ENCODE peak calls at places on chromosome 11, in seven cellular contexts. X is CD4-positive, alpha-beta T cell; B is tibial nerve; W is lower lobe of right lung; G is transverse colon; C is mesenchymal stem cell; E is cardiac muscle cell. Y is an unnamed sample. For H3K9me3, the result is how much of the 10 kb centered on the place peaks cover.

GRCh38 chr11:2509481-2510001 is 64.7 kb downstream of the KCNQ1 start:
- DNase-seq in X (no peak), B (peak), W (peak), G (peak), C (no peak), E (no peak), Y (no peak)

GRCh38 chr11:112615238-112615637 is 346.0 kb upstream of the NCAM1 start:
- DNase-seq in X (no peak), B (no peak), W (no peak), G (no peak), C (no peak), E (no peak), Y (no peak)

GRCh38 chr11:60924110-60924905 is at the start of gene TMEM132A:
- DNase-seq in X (no peak), B (no peak), W (peak), G (peak), C (peak), E (peak), Y (no peak)

GRCh38 chr11:1131033-1131911 is 26.5 kb upstream of the MUC5AC start:
- DNase-seq in X (no peak), B (no peak), W (no peak), G (no peak), C (no peak), E (no peak), Y (no peak)

GRCh38 chr11:47051217-47051616 is 114.7 kb downstream of the CSTPP1 start:
- DNase-seq in X (no peak), B (no peak), W (no peak), G (no peak), C (no peak), E (no peak), Y (no peak)

GRCh38 chr11:107696140-107696539 is 15.7 kb downstream of the SLN start:
- DNase-seq in X (no peak), B (no peak), W (no peak), G (no peak), C (peak), E (no peak), Y (no peak)

GRCh38 chr11:76768091-76769047 is 14.8 kb upstream of the TSKU start:
- DNase-seq in X (no peak), B (no peak), W (peak), G (peak), C (peak), E (no peak), Y (no peak)

GRCh38 chr11:2077061-2077802 is 62.0 kb downstream of the IGF2 start:
- DNase-seq in X (no peak), B (no peak), W (no peak), G (no peak), C (peak), E (no peak), Y (no peak)

GRCh38 chr11:16456366-16456765 is 100.0 kb upstream of the SOX6 start:
- DNase-seq in X (no peak), B (no peak), W (no peak), G (no peak), C (no peak), E (no peak), Y (no peak)

GRCh38 chr11:121555172-121555571 is 102.4 kb upstream of the SORL1-AS1 start:
- DNase-seq in X (no peak), B (no peak), W (no peak), G (no peak), C (no peak), E (no peak), Y (no peak)

GRCh38 chr11:1299621-1300020 is 9.8 kb downstream of the TOLLIP start:
- DNase-seq in X (no peak), B (no peak), W (peak), G (no peak), C (no peak), E (no peak), Y (no peak)

GRCh38 chr11:10294289-10294953 is 402 bp upstream of the SBF2 start:
- DNase-seq in X (no peak), B (no peak), W (peak), G (peak), C (peak), E (peak), Y (no peak)

GRCh38 chr11:44654057-44654456 is 72.7 kb upstream of the TSPAN18 start:
- DNase-seq in X (no peak), B (no peak), W (no peak), G (no peak), C (no peak), E (no peak), Y (no peak)

GRCh38 chr11:88886796-88887195 is 179.0 kb downstream of the GRM5 start:
- DNase-seq in X (peak), B (no peak), W (no peak), G (peak), C (no peak), E (peak), Y (no peak)

DNA sequence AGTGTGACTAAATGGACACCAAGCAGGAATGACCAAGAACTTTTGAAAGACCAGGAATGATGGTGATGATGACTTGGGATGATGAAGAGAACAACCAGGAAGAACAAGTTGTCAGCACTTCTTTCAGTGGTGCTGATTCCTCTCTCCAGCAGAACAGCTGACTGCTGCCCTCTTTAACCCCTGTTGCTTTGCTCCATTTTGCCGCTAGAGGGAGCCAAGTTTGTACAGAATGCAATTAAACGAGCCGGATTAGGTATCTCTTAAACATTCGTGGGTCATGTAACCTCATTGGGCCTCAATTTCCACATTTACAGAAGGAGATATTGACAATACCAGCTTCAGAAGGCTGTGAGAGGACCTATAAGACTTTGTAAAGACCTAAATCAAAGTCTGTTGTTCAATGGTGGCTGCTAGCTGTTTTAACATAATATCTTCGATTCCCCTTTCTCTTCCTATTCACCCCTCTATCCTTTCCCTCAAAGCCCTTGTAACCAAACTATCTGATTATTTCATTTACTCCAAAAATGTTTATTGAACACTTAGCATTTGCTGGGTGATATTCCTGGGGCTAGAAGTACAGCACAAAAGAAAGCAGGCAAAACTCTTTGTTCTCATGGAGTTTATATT is 1.9 kb downstream of the OR4S1 start:
- DNase-seq in X (peak), B (peak), W (no peak), G (peak), C (peak), E (peak), Y (peak)
- H3K9me3 ChIP-seq in X (under half), B (under half), W (under half), G (under half), C (under half), E (under half), Y (under half)

GRCh38 chr11:74871037-74871436 is 77.9 kb downstream of the XRRA1 start:
- DNase-seq in X (no peak), B (no peak), W (no peak), G (no peak), C (peak), E (no peak), Y (no peak)
- H3K9me3 ChIP-seq in X (half or more), B (half or more), W (half or more), G (half or more), C (half or more), E (under half), Y (under half)

DNA sequence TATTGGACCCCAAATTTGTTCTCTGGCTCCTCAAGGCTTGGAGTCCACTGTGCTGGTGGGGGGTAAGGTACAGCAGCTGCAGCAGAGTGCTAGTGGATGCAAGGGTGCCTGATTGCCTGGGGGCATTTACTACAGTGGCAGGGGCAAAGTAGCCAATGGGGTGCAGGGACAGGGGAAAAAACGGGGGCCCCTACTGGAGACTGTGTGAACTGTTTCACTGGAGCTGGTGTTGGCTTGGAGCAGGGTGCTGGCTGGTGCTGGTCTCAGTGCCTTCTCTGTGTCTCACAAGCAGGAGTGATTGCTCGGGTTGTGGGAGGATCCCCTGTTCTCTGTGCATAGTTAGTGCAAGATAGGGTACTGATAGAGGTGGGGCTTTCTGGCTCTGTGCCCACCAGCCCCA is 935.9 kb downstream of the JRKL start:
- DNase-seq in X (no peak), B (no peak), W (no peak), G (no peak), C (no peak), E (no peak), Y (no peak)
- H3K9me3 ChIP-seq in X (under half), B (under half), W (under half), G (under half), C (under half), E (under half), Y (under half)

GRCh38 chr11:97364047-97364446 is 974.2 kb downstream of the JRKL start:
- DNase-seq in X (no peak), B (no peak), W (no peak), G (no peak), C (peak), E (no peak), Y (no peak)

GRCh38 chr11:97361812-97362378 is 972.1 kb downstream of the JRKL start:
- DNase-seq in X (no peak), B (no peak), W (no peak), G (no peak), C (peak), E (no peak), Y (no peak)

GRCh38 chr11:97363331-97363730 is 973.5 kb downstream of the JRKL start:
- DNase-seq in X (no peak), B (no peak), W (no peak), G (no peak), C (no peak), E (no peak), Y (no peak)

DNA sequence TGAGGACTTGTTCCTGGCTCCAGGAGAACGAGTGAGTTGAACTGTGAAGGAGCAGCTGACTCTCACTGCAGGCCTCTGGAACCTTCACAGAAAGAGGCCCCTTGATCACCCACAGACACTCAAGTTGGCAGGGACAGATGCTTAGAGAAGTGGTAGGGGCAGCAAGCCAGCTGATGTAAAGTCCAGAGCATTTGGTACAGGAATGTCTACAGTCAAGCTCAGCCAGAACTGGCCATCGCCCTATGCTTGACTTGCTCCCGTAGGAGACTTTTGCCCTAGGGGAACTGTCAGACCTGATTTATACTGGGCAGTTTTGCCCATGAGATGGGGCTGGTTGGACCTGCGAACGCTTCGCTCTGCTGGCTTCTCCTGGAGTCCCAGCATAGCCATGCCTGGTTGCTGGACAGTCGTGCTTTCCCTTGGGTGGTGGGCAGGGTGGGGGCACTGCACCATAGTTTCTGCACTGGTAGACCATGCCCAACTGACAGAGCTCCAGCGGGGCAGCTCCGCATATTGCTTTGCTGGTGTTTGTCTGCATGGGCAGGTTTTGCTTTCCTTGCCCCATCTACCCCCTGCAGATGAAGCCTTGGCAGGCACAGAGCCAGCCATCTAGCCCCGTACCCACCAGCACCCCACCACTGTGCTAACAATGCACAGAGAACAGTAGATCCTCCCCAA is 977.7 kb downstream of the JRKL start:
- DNase-seq in X (no peak), B (no peak), W (no peak), G (no peak), C (no peak), E (no peak), Y (no peak)
- H3K9me3 ChIP-seq in X (under half), B (under half), W (under half), G (under half), C (under half), E (under half), Y (under half)

GRCh38 chr11:134725211-134725610 is 313.2 kb upstream of the B3GAT1 start:
- DNase-seq in X (no peak), B (no peak), W (no peak), G (no peak), C (no peak), E (no peak), Y (no peak)
- H3K9me3 ChIP-seq in X (under half), B (under half), W (under half), G (under half), C (under half), E (under half), Y (under half)

DNA sequence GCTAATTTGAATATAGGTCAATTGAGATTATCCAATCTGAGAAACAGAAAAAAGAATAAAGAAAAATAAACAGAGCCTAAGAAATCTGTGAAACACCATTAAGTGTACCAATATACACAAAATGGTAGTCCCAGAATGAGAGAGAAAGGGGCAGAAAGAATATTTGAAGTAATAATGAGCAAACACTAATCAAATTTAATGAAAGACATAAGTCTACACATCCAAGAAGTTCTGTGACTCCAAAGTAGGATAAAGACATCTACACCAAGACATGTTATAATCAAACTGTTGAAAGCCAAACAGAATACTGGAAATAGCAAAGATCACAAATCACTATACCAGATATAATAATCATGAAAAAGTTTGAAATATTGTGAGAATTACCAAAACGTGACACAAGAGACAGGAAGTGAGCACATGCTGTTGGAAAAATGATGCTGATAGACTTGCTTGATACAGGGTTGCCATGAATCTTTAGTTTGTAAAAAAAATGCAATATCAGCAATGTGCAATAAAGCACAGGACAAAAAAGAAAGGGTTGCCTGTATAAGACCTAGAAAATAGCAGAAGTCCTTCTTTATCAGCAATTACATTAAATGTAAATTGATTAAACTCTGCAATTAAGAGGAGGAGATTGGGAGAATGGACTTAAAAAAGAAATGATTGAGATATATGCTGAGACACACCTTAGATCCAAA is 75.8 kb downstream of the RNF169 start:
- DNase-seq in X (no peak), B (no peak), W (no peak), G (no peak), C (no peak), E (no peak), Y (no peak)
- H3K9me3 ChIP-seq in X (under half), B (under half), W (under half), G (under half), C (under half), E (under half), Y (under half)

DNA sequence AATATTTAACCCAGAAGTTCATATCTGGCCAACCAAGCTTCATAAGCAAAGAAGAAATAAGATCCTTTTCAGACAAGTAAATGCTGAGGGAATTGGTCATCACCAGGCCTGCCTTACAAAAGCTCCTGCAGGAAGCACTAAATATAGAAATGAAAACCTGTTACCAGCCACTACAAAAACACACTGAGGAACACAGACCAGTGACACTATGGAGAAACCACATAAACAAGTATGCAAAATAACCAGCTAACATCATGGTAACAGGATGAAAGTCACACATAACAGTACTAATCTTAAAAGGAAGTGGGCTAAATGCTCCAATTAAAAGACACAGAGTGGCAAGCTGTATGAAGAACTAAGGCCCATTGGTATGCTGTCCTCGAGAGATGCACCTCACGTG is 311.4 kb downstream of the DYNC2H1 start:
- DNase-seq in X (no peak), B (no peak), W (no peak), G (no peak), C (peak), E (no peak), Y (no peak)
- H3K9me3 ChIP-seq in X (under half), B (under half), W (under half), G (under half), C (under half), E (under half), Y (under half)

DNA sequence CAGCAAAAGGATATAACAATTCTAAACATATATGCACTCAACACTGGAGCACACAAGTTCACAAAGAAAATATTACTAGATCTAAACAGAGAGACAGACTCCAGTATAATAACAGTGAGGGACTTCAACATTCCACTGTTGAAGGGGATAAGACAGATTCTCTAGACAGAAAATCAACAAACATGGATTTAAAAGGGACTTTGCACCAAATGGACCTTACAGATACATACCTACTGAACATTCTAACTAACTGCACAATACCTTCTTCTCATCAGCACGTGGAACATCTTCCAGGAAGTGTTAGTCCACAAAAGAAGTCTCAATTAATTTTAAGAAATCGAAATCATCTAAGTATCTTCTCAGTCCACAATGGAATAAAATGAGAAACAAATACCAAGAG is 26.6 kb downstream of the RSF1 start:
- DNase-seq in X (no peak), B (no peak), W (no peak), G (no peak), C (no peak), E (no peak), Y (no peak)
- H3K9me3 ChIP-seq in X (under half), B (under half), W (under half), G (under half), C (under half), E (under half), Y (under half)

Y was measured in T-helper 17 cell.